ENCODE peak calls at places on chromosome 19, in eight cellular contexts. Z, H, K, V, S, M, O and P are unnamed samples.

GRCh38 chr19:18789883-18790565 is 1.1 kb downstream of the COMP start:
- DNase-seq in Z (peak; percentile 15), H (no peak), K (no peak), V (no peak), S (peak; percentile 52), M (no peak), O (no peak), P (no peak)

GRCh38 chr19:56692496-56692895 is 20.9 kb upstream of the ZNF835 start:
- DNase-seq in Z (no peak), H (peak; percentile 51), K (no peak), V (no peak), S (no peak), M (no peak), O (no peak), P (no peak)

GRCh38 chr19:31875550-31875949 is 469.9 kb upstream of the ZNF507 start:
- DNase-seq in Z (no peak), H (no peak), K (no peak), V (no peak), S (no peak), M (no peak), O (no peak), P (no peak)

GRCh38 chr19:55220525-55220924 is 8.0 kb downstream of the TMEM86B start:
- DNase-seq in Z (no peak), H (no peak), K (no peak), V (no peak), S (no peak), M (no peak), O (no peak), P (no peak)

GRCh38 chr19:1189419-1189818 is 15.4 kb upstream of the SBNO2 start:
- DNase-seq in Z (no peak), H (no peak), K (no peak), V (no peak), S (no peak), M (no peak), O (no peak), P (no peak)

GRCh38 chr19:10907925-10908324 is 20.5 kb downstream of the YIPF2 start:
- DNase-seq in Z (no peak), H (no peak), K (no peak), V (no peak), S (no peak), M (no peak), O (no peak), P (no peak)

GRCh38 chr19:15995536-15995935 is 46.7 kb downstream of the OR10H4 start:
- DNase-seq in Z (no peak), H (no peak), K (no peak), V (no peak), S (no peak), M (no peak), O (no peak), P (no peak)

GRCh38 chr19:17090501-17091074 is 15.0 kb downstream of the MYO9B start:
- DNase-seq in Z (no peak), H (no peak), K (no peak), V (no peak), S (no peak), M (no peak), O (no peak), P (no peak)

GRCh38 chr19:53160350-53160749 is 1.5 kb upstream of the ZNF347 start:
- DNase-seq in Z (no peak), H (no peak), K (no peak), V (no peak), S (no peak), M (no peak), O (no peak), P (no peak)

GRCh38 chr19:45876161-45876410 is 9.9 kb downstream of the IRF2BP1 start:
- DNase-seq in Z (no peak), H (no peak), K (no peak), V (no peak), S (no peak), M (no peak), O (no peak), P (no peak)

GRCh38 chr19:46368116-46368515 is 21.2 kb downstream of the PPP5C start:
- DNase-seq in Z (no peak), H (no peak), K (no peak), V (no peak), S (no peak), M (no peak), O (no peak), P (no peak)

GRCh38 chr19:42152285-42152684 is 20.0 kb upstream of the POU2F2 start:
- DNase-seq in Z (no peak), H (no peak), K (no peak), V (no peak), S (no peak), M (no peak), O (no peak), P (no peak)

GRCh38 chr19:55044286-55044685 is 6.2 kb upstream of the GP6 start:
- DNase-seq in Z (no peak), H (no peak), K (no peak), V (no peak), S (no peak), M (no peak), O (no peak), P (no peak)

GRCh38 chr19:21709464-21709863 is 57.9 kb downstream of the ZNF100 start:
- DNase-seq in Z (no peak), H (no peak), K (no peak), V (no peak), S (no peak), M (no peak), O (no peak), P (no peak)

GRCh38 chr19:46841458-46842083 is 9.1 kb downstream of the AP2S1 start:
- DNase-seq in Z (no peak), H (no peak), K (no peak), V (no peak), S (no peak), M (no peak), O (no peak), P (no peak)

GRCh38 chr19:34316741-34317241 is 48.2 kb upstream of the GPI start:
- DNase-seq in Z (no peak), H (no peak), K (no peak), V (no peak), S (no peak), M (no peak), O (no peak), P (peak; percentile 63)

GRCh38 chr19:47356900-47357299 is 7.8 kb downstream of the DHX34 start:
- DNase-seq in Z (no peak), H (no peak), K (no peak), V (no peak), S (no peak), M (no peak), O (no peak), P (no peak)

GRCh38 chr19:39132344-39132969 is 6.9 kb downstream of the PAK4 start:
- DNase-seq in Z (no peak), H (no peak), K (no peak), V (no peak), S (no peak), M (no peak), O (no peak), P (no peak)

GRCh38 chr19:15264933-15265206 is 32.6 kb upstream of the EPHX3 start:
- DNase-seq in Z (no peak), H (no peak), K (no peak), V (no peak), S (no peak), M (no peak), O (no peak), P (peak; percentile 57)

GRCh38 chr19:18712981-18713380 is 29.5 kb downstream of the CRTC1 start:
- DNase-seq in Z (no peak), H (no peak), K (no peak), V (no peak), S (no peak), M (no peak), O (no peak), P (no peak)

GRCh38 chr19:41792513-41793413 is 3.6 kb upstream of the CEACAM3 start:
- DNase-seq in Z (peak; percentile 25), H (no peak), K (no peak), V (peak; percentile 15), S (peak; percentile 69), M (no peak), O (no peak), P (peak; percentile 87)

GRCh38 chr19:17296278-17296677 is 6.9 kb downstream of the ABHD8 start:
- DNase-seq in Z (no peak), H (no peak), K (no peak), V (no peak), S (no peak), M (no peak), O (no peak), P (no peak)

GRCh38 chr19:38647966-38648788 is 728 bp downstream of the ACTN4 start:
- DNase-seq in Z (no peak), H (no peak), K (no peak), V (no peak), S (no peak), M (no peak), O (no peak), P (peak; percentile 61)

GRCh38 chr19:36244066-36244465 is 29.2 kb downstream of the ZNF146 start:
- DNase-seq in Z (no peak), H (no peak), K (no peak), V (no peak), S (no peak), M (no peak), O (no peak), P (no peak)

GRCh38 chr19:48646192-48646911 is 365 bp upstream of the CA11 start:
- DNase-seq in Z (peak; percentile 90), H (peak; percentile 90), K (peak; percentile 74), V (peak; percentile 89), S (peak; percentile 90), M (peak; percentile 82), O (peak; percentile 48), P (peak; percentile 95)

GRCh38 chr19:48629599-48630288 is 7.4 kb downstream of the DBP start:
- DNase-seq in Z (no peak), H (peak; percentile 68), K (no peak), V (no peak), S (no peak), M (no peak), O (no peak), P (peak; percentile 66)

GRCh38 chr19:49691243-49692101 is 556 bp downstream of the CPT1C start:
- DNase-seq in Z (no peak), H (peak; percentile 72), K (peak; percentile 41), V (no peak), S (peak; percentile 59), M (no peak), O (no peak), P (peak; percentile 54)

GRCh38 chr19:40356681-40357595 is 8.4 kb downstream of the PLD3 start:
- DNase-seq in Z (no peak), H (no peak), K (no peak), V (no peak), S (no peak), M (no peak), O (no peak), P (no peak)

GRCh38 chr19:2759392-2759791 is 19.6 kb upstream of the SLC39A3 start:
- DNase-seq in Z (no peak), H (no peak), K (no peak), V (no peak), S (no peak), M (no peak), O (no peak), P (no peak)

GRCh38 chr19:50723069-50723468 is at the start of gene CLEC11A:
- DNase-seq in Z (no peak), H (no peak), K (no peak), V (no peak), S (no peak), M (no peak), O (peak; percentile 41), P (no peak)

GRCh38 chr19:14363203-14364097 is 17.8 kb upstream of the ADGRE5 start:
- DNase-seq in Z (no peak), H (peak; percentile 48), K (no peak), V (no peak), S (no peak), M (no peak), O (no peak), P (no peak)

GRCh38 chr19:3338541-3339181 is 27.7 kb upstream of the NFIC start:
- DNase-seq in Z (peak; percentile 59), H (no peak), K (no peak), V (peak; percentile 66), S (no peak), M (no peak), O (no peak), P (no peak)

GRCh38 chr19:1399079-1399478 is 2.3 kb downstream of the GAMT start:
- DNase-seq in Z (no peak), H (no peak), K (no peak), V (no peak), S (no peak), M (no peak), O (no peak), P (no peak)

GRCh38 chr19:15701757-15702589 is 25.9 kb upstream of the OR10H2 start:
- DNase-seq in Z (no peak), H (no peak), K (no peak), V (no peak), S (no peak), M (no peak), O (no peak), P (no peak)